ENCODE peak calls at places on chromosome 21, in six cellular contexts. One of them, this sample, is unnamed.
A peak's percentile ranks its signal among the peaks of the same experiment; 100 is the strongest.

GRCh38 chr21:8991088-8991907 is 1530.1 kb upstream of the TPTE start:
- DNase-seq in mesendoderm: no peak
- DNase-seq in IMR-90: no peak
- DNase-seq in tibial artery: no peak
- DNase-seq in GM23338: peak; percentile 76
- DNase-seq in CD8-positive, alpha-beta memory T cell: no peak
- DNase-seq in this sample: no peak

GRCh38 chr21:30306821-30307330 is 13.2 kb downstream of the KRTAP26-1 start:
- DNase-seq in mesendoderm: no peak
- DNase-seq in IMR-90: no peak
- DNase-seq in tibial artery: no peak
- DNase-seq in GM23338: no peak
- DNase-seq in CD8-positive, alpha-beta memory T cell: no peak
- DNase-seq in this sample: no peak

GRCh38 chr21:32403201-32403701 is 9.3 kb upstream of the EVA1C start:
- DNase-seq in mesendoderm: peak; percentile 71
- DNase-seq in IMR-90: peak; percentile 73
- DNase-seq in tibial artery: no peak
- DNase-seq in GM23338: peak; percentile 92
- DNase-seq in CD8-positive, alpha-beta memory T cell: peak; percentile 62
- DNase-seq in this sample: peak; percentile 80

GRCh38 chr21:20790113-20790512 is 208.1 kb upstream of the NCAM2 start:
- DNase-seq in mesendoderm: peak; percentile 64
- DNase-seq in IMR-90: no peak
- DNase-seq in tibial artery: no peak
- DNase-seq in GM23338: peak; percentile 88
- DNase-seq in CD8-positive, alpha-beta memory T cell: no peak
- DNase-seq in this sample: peak; percentile 38

GRCh38 chr21:39891111-39891510 is 23.9 kb downstream of the PCP4 start:
- DNase-seq in mesendoderm: no peak
- DNase-seq in IMR-90: no peak
- DNase-seq in tibial artery: no peak
- DNase-seq in GM23338: no peak
- DNase-seq in CD8-positive, alpha-beta memory T cell: no peak
- DNase-seq in this sample: no peak

GRCh38 chr21:26846036-26846931 is 1.1 kb upstream of the ADAMTS1 start:
- DNase-seq in mesendoderm: peak; percentile 88
- DNase-seq in IMR-90: peak; percentile 82
- DNase-seq in tibial artery: peak; percentile 91
- DNase-seq in GM23338: peak; percentile 81
- DNase-seq in CD8-positive, alpha-beta memory T cell: no peak
- DNase-seq in this sample: peak; percentile 69

GRCh38 chr21:43004926-43005325 is 30.6 kb downstream of the PKNOX1 start:
- DNase-seq in mesendoderm: no peak
- DNase-seq in IMR-90: no peak
- DNase-seq in tibial artery: peak; percentile 23
- DNase-seq in GM23338: no peak
- DNase-seq in CD8-positive, alpha-beta memory T cell: no peak
- DNase-seq in this sample: no peak

GRCh38 chr21:25862596-25862995 is 127.8 kb downstream of the GABPA start:
- DNase-seq in mesendoderm: peak; percentile 74
- DNase-seq in IMR-90: peak; percentile 39
- DNase-seq in tibial artery: no peak
- DNase-seq in GM23338: peak; percentile 69
- DNase-seq in CD8-positive, alpha-beta memory T cell: peak; percentile 7
- DNase-seq in this sample: peak; percentile 37

GRCh38 chr21:35540950-35541632 is 492.0 kb upstream of the RUNX1 start:
- DNase-seq in mesendoderm: no peak
- DNase-seq in IMR-90: no peak
- DNase-seq in tibial artery: no peak
- DNase-seq in GM23338: no peak
- DNase-seq in CD8-positive, alpha-beta memory T cell: no peak
- DNase-seq in this sample: no peak

GRCh38 chr21:35635261-35635660 is 425.1 kb downstream of the SETD4 start:
- DNase-seq in mesendoderm: no peak
- DNase-seq in IMR-90: peak; percentile 94
- DNase-seq in tibial artery: no peak
- DNase-seq in GM23338: no peak
- DNase-seq in CD8-positive, alpha-beta memory T cell: no peak
- DNase-seq in this sample: no peak

GRCh38 chr21:34945288-34945687 is 103.8 kb downstream of the RUNX1 start:
- DNase-seq in mesendoderm: no peak
- DNase-seq in IMR-90: no peak
- DNase-seq in tibial artery: no peak
- DNase-seq in GM23338: no peak
- DNase-seq in CD8-positive, alpha-beta memory T cell: no peak
- DNase-seq in this sample: no peak

DNA sequence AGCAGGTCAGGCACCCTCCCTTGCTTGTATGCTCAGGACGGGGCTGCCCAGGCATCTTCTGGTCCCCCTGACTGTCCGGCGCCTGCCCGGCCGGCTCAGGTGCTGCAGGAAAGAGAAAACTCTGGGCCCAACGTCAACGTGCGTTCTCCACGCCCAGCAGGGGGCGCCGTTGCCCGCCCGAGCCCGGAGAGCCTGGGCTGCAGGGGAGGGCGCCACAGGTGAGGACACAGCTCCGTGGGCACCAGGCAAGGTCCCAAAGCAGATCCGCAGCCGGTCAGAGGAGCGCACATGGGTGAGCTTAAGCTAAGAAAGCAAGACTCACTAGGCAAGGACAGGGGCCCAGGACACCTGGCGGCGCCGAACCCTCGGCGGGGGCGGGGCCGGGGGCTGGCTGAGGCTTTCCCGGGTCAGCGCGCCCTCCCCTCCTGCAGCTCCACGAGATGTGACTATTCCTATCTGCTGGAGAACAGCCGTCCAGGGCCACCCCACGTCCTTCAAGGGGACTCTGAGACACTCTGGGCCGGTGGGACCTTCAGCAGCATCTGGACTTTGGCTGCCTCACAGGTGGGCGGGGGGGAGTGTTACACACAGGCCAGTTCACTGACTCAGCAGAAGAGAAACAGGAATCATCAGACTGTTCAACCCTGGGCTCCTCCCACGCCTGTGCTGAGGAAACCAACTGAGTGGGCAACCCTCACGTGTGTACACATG is 29.3 kb downstream of the KRTAP10-1 start:
- DNase-seq in mesendoderm: peak; percentile 74
- DNase-seq in IMR-90: no peak
- DNase-seq in tibial artery: peak; percentile 67
- DNase-seq in GM23338: peak; percentile 86
- DNase-seq in CD8-positive, alpha-beta memory T cell: peak; percentile 80
- DNase-seq in this sample: peak; percentile 97
- H3K27me3 ChIP-seq in mesendoderm: no peaks in the 10 kb centered on the region
- H3K27me3 ChIP-seq in IMR-90: peaks cover 21% of the 10 kb centered on the region
- H3K27me3 ChIP-seq in tibial artery: no peaks in the 10 kb centered on the region
- H3K27me3 ChIP-seq in GM23338: no peaks in the 10 kb centered on the region
- H3K27me3 ChIP-seq in CD8-positive, alpha-beta memory T cell: no peaks in the 10 kb centered on the region
- H3K27me3 ChIP-seq in this sample: no peaks in the 10 kb centered on the region

DNA sequence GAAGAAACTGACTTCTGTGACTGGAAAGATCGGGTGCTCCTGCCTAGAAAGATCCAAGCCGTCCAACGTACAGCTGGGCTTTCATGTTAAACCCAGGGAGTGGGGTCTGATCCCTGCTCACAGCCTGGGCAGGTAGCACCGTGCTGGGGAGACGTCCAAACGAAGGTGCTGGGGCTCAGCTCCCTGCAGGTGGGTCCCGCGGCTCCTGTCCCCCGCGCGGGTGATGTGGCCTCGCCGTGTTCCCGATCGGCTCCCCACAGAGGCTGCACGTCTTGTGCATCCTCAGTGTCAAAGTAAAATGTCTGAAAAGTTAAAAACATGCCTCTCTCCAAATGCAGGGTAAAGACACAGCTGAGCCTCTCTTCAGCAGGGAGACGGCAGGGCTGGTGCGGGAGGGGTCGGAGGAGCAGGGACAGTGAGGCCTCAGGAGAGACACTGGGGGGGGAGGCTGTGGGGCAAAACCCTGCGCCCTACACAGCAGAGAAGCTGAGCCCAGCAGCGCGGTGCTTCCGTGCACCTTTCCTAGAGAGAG is 40.1 kb upstream of the COL6A2 start:
- DNase-seq in mesendoderm: no peak
- DNase-seq in IMR-90: no peak
- DNase-seq in tibial artery: peak; percentile 67
- DNase-seq in GM23338: no peak
- DNase-seq in CD8-positive, alpha-beta memory T cell: no peak
- DNase-seq in this sample: peak; percentile 50
- H3K27me3 ChIP-seq in mesendoderm: no peaks in the 10 kb centered on the region
- H3K27me3 ChIP-seq in IMR-90: no peaks in the 10 kb centered on the region
- H3K27me3 ChIP-seq in tibial artery: no peaks in the 10 kb centered on the region
- H3K27me3 ChIP-seq in GM23338: no peaks in the 10 kb centered on the region
- H3K27me3 ChIP-seq in CD8-positive, alpha-beta memory T cell: peaks cover 17% of the 10 kb centered on the region
- H3K27me3 ChIP-seq in this sample: no peaks in the 10 kb centered on the region

GRCh38 chr21:33703750-33704606 is 61.7 kb downstream of the ITSN1 start:
- DNase-seq in mesendoderm: peak; percentile 50
- DNase-seq in IMR-90: peak; percentile 11
- DNase-seq in tibial artery: no peak
- DNase-seq in GM23338: peak; percentile 49
- DNase-seq in CD8-positive, alpha-beta memory T cell: no peak
- DNase-seq in this sample: peak; percentile 28
- H3K27me3 ChIP-seq in mesendoderm: no peaks in the 10 kb centered on the region
- H3K27me3 ChIP-seq in IMR-90: no peaks in the 10 kb centered on the region
- H3K27me3 ChIP-seq in tibial artery: no peaks in the 10 kb centered on the region
- H3K27me3 ChIP-seq in GM23338: no peaks in the 10 kb centered on the region
- H3K27me3 ChIP-seq in CD8-positive, alpha-beta memory T cell: no peaks in the 10 kb centered on the region
- H3K27me3 ChIP-seq in this sample: no peaks in the 10 kb centered on the region

GRCh38 chr21:44899768-44900558 is 20.7 kb downstream of the ITGB2 start:
- DNase-seq in mesendoderm: no peak
- DNase-seq in IMR-90: no peak
- DNase-seq in tibial artery: no peak
- DNase-seq in GM23338: no peak
- DNase-seq in CD8-positive, alpha-beta memory T cell: no peak
- DNase-seq in this sample: no peak
- H3K27me3 ChIP-seq in mesendoderm: no peaks in the 10 kb centered on the region
- H3K27me3 ChIP-seq in IMR-90: peaks cover 74% of the 10 kb centered on the region
- H3K27me3 ChIP-seq in tibial artery: no peaks in the 10 kb centered on the region
- H3K27me3 ChIP-seq in GM23338: no peaks in the 10 kb centered on the region
- H3K27me3 ChIP-seq in CD8-positive, alpha-beta memory T cell: no peaks in the 10 kb centered on the region
- H3K27me3 ChIP-seq in this sample: no peaks in the 10 kb centered on the region

GRCh38 chr21:41509206-41509496 is 1.2 kb upstream of the TMPRSS2 start:
- DNase-seq in mesendoderm: no peak
- DNase-seq in IMR-90: no peak
- DNase-seq in tibial artery: no peak
- DNase-seq in GM23338: no peak
- DNase-seq in CD8-positive, alpha-beta memory T cell: no peak
- DNase-seq in this sample: no peak

GRCh38 chr21:41508415-41509205 is 652 bp upstream of the TMPRSS2 start:
- DNase-seq in mesendoderm: peak; percentile 17
- DNase-seq in IMR-90: no peak
- DNase-seq in tibial artery: no peak
- DNase-seq in GM23338: peak; percentile 65
- DNase-seq in CD8-positive, alpha-beta memory T cell: no peak
- DNase-seq in this sample: peak; percentile 70

GRCh38 chr21:41507521-41508414 is at the start of gene TMPRSS2:
- DNase-seq in mesendoderm: peak; percentile 61
- DNase-seq in IMR-90: no peak
- DNase-seq in tibial artery: no peak
- DNase-seq in GM23338: peak; percentile 80
- DNase-seq in CD8-positive, alpha-beta memory T cell: no peak
- DNase-seq in this sample: peak; percentile 86

GRCh38 chr21:41510500-41510899 is 2.5 kb upstream of the TMPRSS2 start:
- DNase-seq in mesendoderm: no peak
- DNase-seq in IMR-90: no peak
- DNase-seq in tibial artery: no peak
- DNase-seq in GM23338: no peak
- DNase-seq in CD8-positive, alpha-beta memory T cell: no peak
- DNase-seq in this sample: no peak

GRCh38 chr21:41509733-41510132 is 1.8 kb upstream of the TMPRSS2 start:
- DNase-seq in mesendoderm: no peak
- DNase-seq in IMR-90: no peak
- DNase-seq in tibial artery: no peak
- DNase-seq in GM23338: no peak
- DNase-seq in CD8-positive, alpha-beta memory T cell: no peak
- DNase-seq in this sample: no peak
- H3K27me3 ChIP-seq in mesendoderm: no peaks in the 10 kb centered on the region
- H3K27me3 ChIP-seq in IMR-90: peaks cover 52% of the 10 kb centered on the region
- H3K27me3 ChIP-seq in tibial artery: no peaks in the 10 kb centered on the region
- H3K27me3 ChIP-seq in GM23338: peaks cover 41% of the 10 kb centered on the region
- H3K27me3 ChIP-seq in CD8-positive, alpha-beta memory T cell: peaks cover 9% of the 10 kb centered on the region
- H3K27me3 ChIP-seq in this sample: peaks cover 43% of the 10 kb centered on the region

DNA sequence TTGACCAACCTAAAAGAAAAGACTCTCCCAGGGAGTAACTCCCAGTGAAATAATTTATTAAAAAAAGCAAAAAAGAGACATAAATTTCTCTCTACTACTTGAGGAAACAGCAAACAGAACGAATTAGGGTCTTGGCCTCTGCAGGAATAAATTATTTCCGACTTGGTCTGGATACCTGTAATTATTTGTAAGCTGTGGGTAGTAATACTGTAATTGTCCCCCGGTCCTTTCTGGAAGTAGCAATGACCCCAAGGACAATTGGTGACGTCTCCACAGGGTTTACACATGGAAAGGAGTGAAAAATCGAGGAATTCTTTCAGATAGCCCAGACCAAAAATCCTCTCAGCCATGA is 3.7 kb upstream of the SIM2 start:
- DNase-seq in mesendoderm: no peak
- DNase-seq in IMR-90: no peak
- DNase-seq in tibial artery: no peak
- DNase-seq in GM23338: no peak
- DNase-seq in CD8-positive, alpha-beta memory T cell: no peak
- DNase-seq in this sample: no peak
- H3K27me3 ChIP-seq in mesendoderm: peaks cover 88% of the 10 kb centered on the region
- H3K27me3 ChIP-seq in IMR-90: peaks cover 94% of the 10 kb centered on the region
- H3K27me3 ChIP-seq in tibial artery: peaks cover 3% of the 10 kb centered on the region
- H3K27me3 ChIP-seq in GM23338: peaks cover 100% of the 10 kb centered on the region
- H3K27me3 ChIP-seq in CD8-positive, alpha-beta memory T cell: peaks cover 56% of the 10 kb centered on the region
- H3K27me3 ChIP-seq in this sample: peaks cover 100% of the 10 kb centered on the region

GRCh38 chr21:15992171-15992570 is 262.4 kb downstream of the USP25 start:
- DNase-seq in mesendoderm: no peak
- DNase-seq in IMR-90: peak; percentile 63
- DNase-seq in tibial artery: no peak
- DNase-seq in GM23338: no peak
- DNase-seq in CD8-positive, alpha-beta memory T cell: no peak
- DNase-seq in this sample: no peak

GRCh38 chr21:15986277-15986676 is 256.5 kb downstream of the USP25 start:
- DNase-seq in mesendoderm: peak; percentile 35
- DNase-seq in IMR-90: no peak
- DNase-seq in tibial artery: no peak
- DNase-seq in GM23338: no peak
- DNase-seq in CD8-positive, alpha-beta memory T cell: no peak
- DNase-seq in this sample: no peak
- H3K27me3 ChIP-seq in mesendoderm: no peaks in the 10 kb centered on the region
- H3K27me3 ChIP-seq in IMR-90: no peaks in the 10 kb centered on the region
- H3K27me3 ChIP-seq in tibial artery: no peaks in the 10 kb centered on the region
- H3K27me3 ChIP-seq in GM23338: no peaks in the 10 kb centered on the region
- H3K27me3 ChIP-seq in CD8-positive, alpha-beta memory T cell: no peaks in the 10 kb centered on the region
- H3K27me3 ChIP-seq in this sample: no peaks in the 10 kb centered on the region

This sample was measured in H7.